ENCODE peak calls at places on chromosome 19, in nine cellular contexts. One of them, this sample, is unnamed.

GRCh38 chr19:56120371-56121179 is 520 bp downstream of the ZNF787 start:
- DNase-seq in GM10248: peak; percentile 90
- DNase-seq in progenitor cell of endocrine pancreas: peak; percentile 45
- DNase-seq in Calu3: peak; percentile 85
- DNase-seq in nephron progenitor cell: peak; percentile 77
- DNase-seq in neural crest cell: peak; percentile 56
- DNase-seq in lower leg skin: peak; percentile 92
- DNase-seq in transverse colon: peak; percentile 89
- DNase-seq in activated B cell treated with CpG ODN at 0.5 μM for 24 hours: peak; percentile 85
- DNase-seq in this sample: peak; percentile 84

GRCh38 chr19:31538879-31539278 is 189.6 kb upstream of the TSHZ3 start:
- DNase-seq in transverse colon: no peak
- DNase-seq in Calu3: no peak
- DNase-seq in neural crest cell: no peak
- DNase-seq in activated B cell treated with CpG ODN at 0.5 μM for 24 hours: no peak
- DNase-seq in nephron progenitor cell: no peak
- DNase-seq in progenitor cell of endocrine pancreas: no peak
- DNase-seq in lower leg skin: peak; percentile 53
- DNase-seq in GM10248: no peak
- DNase-seq in this sample: no peak

GRCh38 chr19:55172741-55173140 is 6.3 kb upstream of the DNAAF3 start:
- DNase-seq in GM10248: no peak
- DNase-seq in activated B cell treated with CpG ODN at 0.5 μM for 24 hours: no peak
- DNase-seq in Calu3: no peak
- DNase-seq in progenitor cell of endocrine pancreas: no peak
- DNase-seq in neural crest cell: no peak
- DNase-seq in nephron progenitor cell: no peak
- DNase-seq in lower leg skin: no peak
- DNase-seq in transverse colon: no peak
- DNase-seq in this sample: no peak

GRCh38 chr19:30848626-30849322 is 476.6 kb downstream of the ZNF536 start:
- DNase-seq in transverse colon: no peak
- DNase-seq in progenitor cell of endocrine pancreas: no peak
- DNase-seq in activated B cell treated with CpG ODN at 0.5 μM for 24 hours: no peak
- DNase-seq in lower leg skin: no peak
- DNase-seq in neural crest cell: no peak
- DNase-seq in Calu3: no peak
- DNase-seq in nephron progenitor cell: peak; percentile 27
- DNase-seq in GM10248: no peak
- DNase-seq in this sample: no peak

GRCh38 chr19:14393303-14393702 is 12.1 kb downstream of the ADGRE5 start:
- DNase-seq in progenitor cell of endocrine pancreas: no peak
- DNase-seq in neural crest cell: no peak
- DNase-seq in lower leg skin: no peak
- DNase-seq in transverse colon: no peak
- DNase-seq in activated B cell treated with CpG ODN at 0.5 μM for 24 hours: no peak
- DNase-seq in GM10248: no peak
- DNase-seq in nephron progenitor cell: no peak
- DNase-seq in Calu3: no peak
- DNase-seq in this sample: no peak

GRCh38 chr19:1468274-1469199 is 10.5 kb downstream of the C19orf25 start:
- DNase-seq in activated B cell treated with CpG ODN at 0.5 μM for 24 hours: peak; percentile 45
- DNase-seq in Calu3: peak; percentile 60
- DNase-seq in progenitor cell of endocrine pancreas: no peak
- DNase-seq in nephron progenitor cell: peak; percentile 53
- DNase-seq in transverse colon: no peak
- DNase-seq in GM10248: no peak
- DNase-seq in neural crest cell: no peak
- DNase-seq in lower leg skin: no peak
- DNase-seq in this sample: no peak

GRCh38 chr19:41541990-41542584 is 33.9 kb upstream of the CEACAM21 start:
- DNase-seq in nephron progenitor cell: peak; percentile 37
- DNase-seq in GM10248: no peak
- DNase-seq in neural crest cell: peak; percentile 24
- DNase-seq in transverse colon: peak; percentile 74
- DNase-seq in Calu3: peak; percentile 74
- DNase-seq in lower leg skin: peak; percentile 91
- DNase-seq in activated B cell treated with CpG ODN at 0.5 μM for 24 hours: peak; percentile 56
- DNase-seq in progenitor cell of endocrine pancreas: no peak
- DNase-seq in this sample: peak; percentile 74

GRCh38 chr19:18417250-18418033 is 1.8 kb upstream of the SSBP4 start:
- DNase-seq in nephron progenitor cell: peak; percentile 78
- DNase-seq in lower leg skin: peak; percentile 95
- DNase-seq in GM10248: peak; percentile 72
- DNase-seq in activated B cell treated with CpG ODN at 0.5 μM for 24 hours: no peak
- DNase-seq in transverse colon: peak; percentile 70
- DNase-seq in progenitor cell of endocrine pancreas: peak; percentile 28
- DNase-seq in neural crest cell: peak; percentile 65
- DNase-seq in Calu3: peak; percentile 72
- DNase-seq in this sample: no peak

GRCh38 chr19:47745010-47745901 is at the start of gene NOP53:
- DNase-seq in progenitor cell of endocrine pancreas: peak; percentile 93
- DNase-seq in transverse colon: peak; percentile 98
- DNase-seq in GM10248: peak; percentile 96
- DNase-seq in nephron progenitor cell: peak; percentile 97
- DNase-seq in neural crest cell: peak; percentile 96
- DNase-seq in Calu3: peak; percentile 96
- DNase-seq in activated B cell treated with CpG ODN at 0.5 μM for 24 hours: peak; percentile 96
- DNase-seq in lower leg skin: peak; percentile 100
- DNase-seq in this sample: peak; percentile 98

GRCh38 chr19:1111641-1112253 is 8.0 kb downstream of the GPX4 start:
- DNase-seq in lower leg skin: no peak
- DNase-seq in nephron progenitor cell: no peak
- DNase-seq in Calu3: no peak
- DNase-seq in progenitor cell of endocrine pancreas: no peak
- DNase-seq in neural crest cell: no peak
- DNase-seq in activated B cell treated with CpG ODN at 0.5 μM for 24 hours: no peak
- DNase-seq in transverse colon: no peak
- DNase-seq in GM10248: no peak
- DNase-seq in this sample: no peak

GRCh38 chr19:13255041-13255718 is 105.0 kb downstream of the IER2 start:
- DNase-seq in Calu3: no peak
- DNase-seq in neural crest cell: no peak
- DNase-seq in progenitor cell of endocrine pancreas: no peak
- DNase-seq in activated B cell treated with CpG ODN at 0.5 μM for 24 hours: no peak
- DNase-seq in transverse colon: no peak
- DNase-seq in GM10248: no peak
- DNase-seq in nephron progenitor cell: no peak
- DNase-seq in lower leg skin: no peak
- DNase-seq in this sample: no peak

GRCh38 chr19:13256918-13257317 is 106.7 kb downstream of the IER2 start:
- DNase-seq in Calu3: no peak
- DNase-seq in neural crest cell: no peak
- DNase-seq in nephron progenitor cell: no peak
- DNase-seq in lower leg skin: no peak
- DNase-seq in GM10248: no peak
- DNase-seq in progenitor cell of endocrine pancreas: no peak
- DNase-seq in activated B cell treated with CpG ODN at 0.5 μM for 24 hours: no peak
- DNase-seq in transverse colon: no peak
- DNase-seq in this sample: no peak

GRCh38 chr19:13262450-13262849 is 112.2 kb downstream of the IER2 start:
- DNase-seq in transverse colon: no peak
- DNase-seq in nephron progenitor cell: no peak
- DNase-seq in activated B cell treated with CpG ODN at 0.5 μM for 24 hours: no peak
- DNase-seq in lower leg skin: no peak
- DNase-seq in neural crest cell: no peak
- DNase-seq in Calu3: no peak
- DNase-seq in progenitor cell of endocrine pancreas: no peak
- DNase-seq in GM10248: peak; percentile 65
- DNase-seq in this sample: no peak

GRCh38 chr19:13255719-13256059 is 105.5 kb downstream of the IER2 start:
- DNase-seq in Calu3: no peak
- DNase-seq in GM10248: no peak
- DNase-seq in transverse colon: no peak
- DNase-seq in neural crest cell: no peak
- DNase-seq in progenitor cell of endocrine pancreas: no peak
- DNase-seq in lower leg skin: no peak
- DNase-seq in nephron progenitor cell: no peak
- DNase-seq in activated B cell treated with CpG ODN at 0.5 μM for 24 hours: no peak
- DNase-seq in this sample: no peak

GRCh38 chr19:13260883-13261653 is 110.9 kb downstream of the IER2 start:
- DNase-seq in GM10248: peak; percentile 83
- DNase-seq in progenitor cell of endocrine pancreas: no peak
- DNase-seq in lower leg skin: no peak
- DNase-seq in neural crest cell: no peak
- DNase-seq in activated B cell treated with CpG ODN at 0.5 μM for 24 hours: peak; percentile 48
- DNase-seq in Calu3: peak; percentile 58
- DNase-seq in nephron progenitor cell: no peak
- DNase-seq in transverse colon: no peak
- DNase-seq in this sample: no peak
- TF ChIP-seq CTCF in GM10248: no peak
- TF ChIP-seq CTCF in progenitor cell of endocrine pancreas: no peak
- TF ChIP-seq CTCF in lower leg skin: no peak
- TF ChIP-seq CTCF in neural crest cell: peak; percentile 11
- TF ChIP-seq CTCF in activated B cell treated with CpG ODN at 0.5 μM for 24 hours: no peak
- TF ChIP-seq CTCF in Calu3: no peak
- TF ChIP-seq CTCF in nephron progenitor cell: no peak
- TF ChIP-seq CTCF in transverse colon: no peak
- TF ChIP-seq CTCF in this sample: no peak

GRCh38 chr19:43599635-43600295 is 3.4 kb downstream of the ZNF576 start:
- DNase-seq in transverse colon: no peak
- DNase-seq in activated B cell treated with CpG ODN at 0.5 μM for 24 hours: no peak
- DNase-seq in progenitor cell of endocrine pancreas: no peak
- DNase-seq in neural crest cell: no peak
- DNase-seq in Calu3: no peak
- DNase-seq in GM10248: no peak
- DNase-seq in nephron progenitor cell: no peak
- DNase-seq in lower leg skin: no peak
- DNase-seq in this sample: no peak
- TF ChIP-seq CTCF in transverse colon: no peak
- TF ChIP-seq CTCF in activated B cell treated with CpG ODN at 0.5 μM for 24 hours: no peak
- TF ChIP-seq CTCF in progenitor cell of endocrine pancreas: no peak
- TF ChIP-seq CTCF in neural crest cell: no peak
- TF ChIP-seq CTCF in Calu3: no peak
- TF ChIP-seq CTCF in GM10248: no peak
- TF ChIP-seq CTCF in nephron progenitor cell: no peak
- TF ChIP-seq CTCF in lower leg skin: no peak
- TF ChIP-seq CTCF in this sample: no peak

GRCh38 chr19:12606796-12607195 is 3.8 kb downstream of the ZNF490 start:
- DNase-seq in Calu3: no peak
- DNase-seq in neural crest cell: no peak
- DNase-seq in progenitor cell of endocrine pancreas: no peak
- DNase-seq in lower leg skin: no peak
- DNase-seq in transverse colon: no peak
- DNase-seq in nephron progenitor cell: no peak
- DNase-seq in GM10248: no peak
- DNase-seq in activated B cell treated with CpG ODN at 0.5 μM for 24 hours: no peak
- DNase-seq in this sample: no peak

GRCh38 chr19:12611361-12611699 is 610 bp downstream of the ZNF791 start:
- DNase-seq in transverse colon: peak; percentile 77
- DNase-seq in GM10248: no peak
- DNase-seq in Calu3: peak; percentile 50
- DNase-seq in lower leg skin: peak; percentile 94
- DNase-seq in activated B cell treated with CpG ODN at 0.5 μM for 24 hours: no peak
- DNase-seq in neural crest cell: peak; percentile 39
- DNase-seq in progenitor cell of endocrine pancreas: peak; percentile 29
- DNase-seq in nephron progenitor cell: peak; percentile 64
- DNase-seq in this sample: no peak

DNA sequence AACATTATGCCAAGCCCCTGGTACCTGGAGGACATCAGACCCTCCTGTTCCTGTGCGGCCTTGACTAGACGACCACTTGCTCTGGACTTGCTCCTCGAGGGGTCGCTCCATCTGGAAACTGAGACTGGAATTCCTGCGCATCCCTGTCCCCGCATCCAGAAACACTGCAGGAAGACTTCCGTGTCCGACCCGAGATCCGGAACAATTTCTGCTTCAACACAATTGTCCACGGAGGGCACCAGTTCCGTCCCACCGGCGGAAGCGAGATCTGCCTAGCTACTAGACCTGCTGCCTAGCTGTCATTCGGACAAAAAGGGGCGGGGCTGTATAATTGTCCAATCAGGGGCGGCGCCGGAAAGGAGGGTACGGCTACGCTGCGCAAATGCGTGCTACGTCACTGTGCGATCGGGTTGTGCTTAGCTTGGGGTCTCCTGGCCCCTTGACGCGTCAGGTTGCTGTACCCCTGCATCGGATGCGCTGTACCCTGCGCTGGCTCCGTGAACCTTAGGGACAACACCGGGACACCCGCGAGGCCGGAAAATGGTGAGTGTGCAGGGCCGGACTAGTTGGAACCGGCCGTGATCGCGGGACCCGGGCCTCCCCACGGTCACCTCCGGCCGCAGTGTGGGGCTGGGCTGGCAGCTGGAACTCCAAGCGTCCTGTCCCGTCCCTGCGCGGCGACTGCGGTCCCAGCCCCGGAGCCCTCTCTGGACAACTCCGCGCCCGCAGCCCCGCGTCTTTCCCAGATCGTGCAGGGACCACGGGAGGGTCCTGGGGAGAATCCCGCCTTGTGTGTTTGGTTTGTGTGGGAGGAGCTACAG is at the start of the genes ZNF490 and ZNF791:
- DNase-seq in activated B cell treated with CpG ODN at 0.5 μM for 24 hours: peak; percentile 89
- DNase-seq in lower leg skin: peak; percentile 100
- DNase-seq in transverse colon: peak; percentile 99
- DNase-seq in progenitor cell of endocrine pancreas: peak; percentile 93
- DNase-seq in GM10248: peak; percentile 96
- DNase-seq in nephron progenitor cell: peak; percentile 97
- DNase-seq in neural crest cell: peak; percentile 96
- DNase-seq in Calu3: peak; percentile 93
- DNase-seq in this sample: peak; percentile 95
- TF ChIP-seq CTCF in activated B cell treated with CpG ODN at 0.5 μM for 24 hours: no peak
- TF ChIP-seq CTCF in lower leg skin: no peak
- TF ChIP-seq CTCF in transverse colon: no peak
- TF ChIP-seq CTCF in progenitor cell of endocrine pancreas: peak; percentile 24
- TF ChIP-seq CTCF in GM10248: no peak
- TF ChIP-seq CTCF in nephron progenitor cell: no peak
- TF ChIP-seq CTCF in neural crest cell: no peak
- TF ChIP-seq CTCF in Calu3: no peak
- TF ChIP-seq CTCF in this sample: no peak

GRCh38 chr19:44753619-44753931 is 5.1 kb downstream of the BCL3 start:
- DNase-seq in Calu3: no peak
- DNase-seq in nephron progenitor cell: no peak
- DNase-seq in transverse colon: no peak
- DNase-seq in lower leg skin: no peak
- DNase-seq in activated B cell treated with CpG ODN at 0.5 μM for 24 hours: no peak
- DNase-seq in progenitor cell of endocrine pancreas: no peak
- DNase-seq in neural crest cell: no peak
- DNase-seq in GM10248: no peak
- DNase-seq in this sample: no peak

GRCh38 chr19:44752123-44752815 is 3.8 kb downstream of the BCL3 start:
- DNase-seq in activated B cell treated with CpG ODN at 0.5 μM for 24 hours: no peak
- DNase-seq in Calu3: no peak
- DNase-seq in lower leg skin: no peak
- DNase-seq in GM10248: no peak
- DNase-seq in progenitor cell of endocrine pancreas: no peak
- DNase-seq in nephron progenitor cell: no peak
- DNase-seq in neural crest cell: no peak
- DNase-seq in transverse colon: no peak
- DNase-seq in this sample: no peak

GRCh38 chr19:44753932-44754742 is 5.6 kb downstream of the BCL3 start:
- DNase-seq in Calu3: peak; percentile 92
- DNase-seq in GM10248: peak; percentile 81
- DNase-seq in transverse colon: peak; percentile 98
- DNase-seq in lower leg skin: peak; percentile 98
- DNase-seq in neural crest cell: no peak
- DNase-seq in progenitor cell of endocrine pancreas: no peak
- DNase-seq in nephron progenitor cell: peak; percentile 65
- DNase-seq in activated B cell treated with CpG ODN at 0.5 μM for 24 hours: peak; percentile 59
- DNase-seq in this sample: peak; percentile 42

GRCh38 chr19:44754743-44755066 is 6.2 kb downstream of the BCL3 start:
- DNase-seq in Calu3: no peak
- DNase-seq in lower leg skin: no peak
- DNase-seq in neural crest cell: no peak
- DNase-seq in progenitor cell of endocrine pancreas: no peak
- DNase-seq in transverse colon: no peak
- DNase-seq in GM10248: no peak
- DNase-seq in nephron progenitor cell: no peak
- DNase-seq in activated B cell treated with CpG ODN at 0.5 μM for 24 hours: no peak
- DNase-seq in this sample: no peak

GRCh38 chr19:44752816-44753618 is 4.5 kb downstream of the BCL3 start:
- DNase-seq in activated B cell treated with CpG ODN at 0.5 μM for 24 hours: peak; percentile 87
- DNase-seq in nephron progenitor cell: peak; percentile 70
- DNase-seq in lower leg skin: peak; percentile 98
- DNase-seq in GM10248: peak; percentile 94
- DNase-seq in progenitor cell of endocrine pancreas: no peak
- DNase-seq in neural crest cell: no peak
- DNase-seq in transverse colon: peak; percentile 96
- DNase-seq in Calu3: peak; percentile 97
- DNase-seq in this sample: peak; percentile 96
- TF ChIP-seq CTCF in activated B cell treated with CpG ODN at 0.5 μM for 24 hours: no peak
- TF ChIP-seq CTCF in nephron progenitor cell: no peak
- TF ChIP-seq CTCF in lower leg skin: no peak
- TF ChIP-seq CTCF in GM10248: no peak
- TF ChIP-seq CTCF in progenitor cell of endocrine pancreas: no peak
- TF ChIP-seq CTCF in neural crest cell: peak; percentile 9
- TF ChIP-seq CTCF in transverse colon: no peak
- TF ChIP-seq CTCF in Calu3: no peak
- TF ChIP-seq CTCF in this sample: no peak

This sample was measured in natural killer cell.